ENCODE peak calls at places on chromosomes 4 and X, in five cellular contexts. G is fibroblast of mammary gland, X is esophagus squamous epithelium, A is lung, H is tibial artery. C is an unnamed sample.

GRCh38 chrX:40411350-40412111 is 169.2 kb upstream of the ATP6AP2 start:
- DNase-seq in H (no peak), A (no peak), G (no peak), X (no peak), C (no peak)

GRCh38 chr4:150072906-150073714 is 5.1 kb upstream of the DCLK2 start:
- DNase-seq in G (peak), X (no peak), H (no peak), A (no peak), C (peak)

GRCh38 chr4:116632269-116632668 is 453.1 kb downstream of the TRAM1L1 start:
- DNase-seq in G (no peak), H (no peak), A (no peak), X (no peak), C (no peak)

GRCh38 chr4:2941138-2942036 is 21.8 kb downstream of the NOP14 start:
- DNase-seq in H (peak), G (no peak), A (peak), X (no peak), C (no peak)

GRCh38 chr4:158043971-158044618 is 128.7 kb downstream of the GASK1B start:
- DNase-seq in H (no peak), A (no peak), X (no peak), G (no peak), C (no peak)

GRCh38 chrX:103373581-103373980 is 2.8 kb upstream of the BEX3 start:
- DNase-seq in A (no peak), H (no peak), G (peak), X (no peak), C (no peak)

GRCh38 chr4:6105311-6105911 is 87.2 kb upstream of the C4orf50 start:
- DNase-seq in H (no peak), A (no peak), X (no peak), G (no peak), C (no peak)

GRCh38 chrX:130539721-130540321 is 138.0 kb downstream of the RBMX2 start:
- DNase-seq in A (peak), X (no peak), G (peak), H (peak), C (peak)

GRCh38 chrX:134240209-134240608 is 3.2 kb downstream of the CCDC160 start:
- DNase-seq in G (no peak), X (no peak), H (no peak), A (no peak), C (no peak)

GRCh38 chr4:41361831-41362646 is 105.3 kb downstream of the UCHL1 start:
- DNase-seq in A (no peak), G (no peak), X (no peak), H (no peak), C (no peak)

GRCh38 chr4:38868055-38868965 is 704 bp downstream of the FAM114A1 start:
- DNase-seq in G (peak), A (peak), X (no peak), H (peak), C (peak)

GRCh38 chrX:54920610-54921426 is at the start of gene TRO:
- DNase-seq in X (no peak), G (no peak), A (no peak), H (no peak), C (no peak)

GRCh38 chrX:37455381-37455780 is 106.2 kb downstream of the PRRG1 start:
- DNase-seq in H (no peak), G (no peak), X (no peak), A (no peak), C (no peak)

GRCh38 chr4:182235016-182235415 is 8.2 kb upstream of the TENM3 start:
- DNase-seq in H (no peak), X (no peak), A (no peak), G (no peak), C (no peak)

GRCh38 chr4:17327587-17327986 is 184.3 kb downstream of the QDPR start:
- DNase-seq in H (no peak), G (no peak), X (no peak), A (no peak), C (no peak)

GRCh38 chr4:68176500-68176899 is 46.8 kb upstream of the TMPRSS11F start:
- DNase-seq in X (no peak), H (no peak), A (no peak), G (no peak), C (no peak)

GRCh38 chr4:54363037-54363436 is 133.9 kb downstream of the PDGFRA start:
- DNase-seq in G (no peak), X (no peak), A (no peak), H (no peak), C (no peak)

GRCh38 chr4:4259484-4260100 is 11.6 kb upstream of the TMEM128 start:
- DNase-seq in H (no peak), A (no peak), X (no peak), G (peak), C (no peak)

GRCh38 chr4:151227731-151228130 is 49.2 kb upstream of the PRSS48 start:
- DNase-seq in H (peak), A (peak), G (peak), X (no peak), C (peak)

GRCh38 chrX:127558811-127559210 is 493.4 kb downstream of the ACTRT1 start:
- DNase-seq in X (no peak), G (no peak), A (no peak), H (no peak), C (no peak)

GRCh38 chr4:85824166-85824945 is 349.4 kb downstream of the ARHGAP24 start:
- DNase-seq in G (no peak), H (no peak), A (no peak), X (no peak), C (no peak)

GRCh38 chrX:39175418-39176057 is 374.3 kb downstream of the MID1IP1 start:
- DNase-seq in H (no peak), X (no peak), G (no peak), A (no peak), C (no peak)

GRCh38 chr4:80268936-80269335 is 2.5 kb downstream of the FGF5 start:
- DNase-seq in A (no peak), G (no peak), H (no peak), X (no peak), C (no peak)

GRCh38 chr4:6953751-6954380 is 44.2 kb downstream of the TBC1D14 start:
- DNase-seq in H (peak), G (peak), X (no peak), A (peak), C (peak)

GRCh38 chrX:20382518-20383291 is 116.0 kb upstream of the RPS6KA3 start:
- DNase-seq in A (no peak), H (no peak), G (no peak), X (no peak), C (peak)

GRCh38 chr4:148369919-148370318 is 72.3 kb downstream of the NR3C2 start:
- DNase-seq in H (no peak), A (no peak), G (no peak), X (no peak), C (no peak)

GRCh38 chr4:156799121-156799589 is 172.4 kb downstream of the PDGFC start:
- DNase-seq in G (peak), A (no peak), X (no peak), H (no peak), C (peak)

GRCh38 chr4:96845798-96846197 is 1005.9 kb downstream of the PDHA2 start:
- DNase-seq in G (no peak), A (no peak), X (no peak), H (no peak), C (no peak)

GRCh38 chrX:390459-390858 is 3.8 kb upstream of the PPP2R3B start:
- DNase-seq in G (no peak), H (no peak), X (no peak), A (no peak), C (no peak)

GRCh38 chr4:174279433-174279832 is 4.0 kb downstream of the FBXO8 start:
- DNase-seq in H (no peak), X (no peak), A (no peak), G (no peak), C (no peak)

GRCh38 chr4:99629962-99630554 is 27.6 kb downstream of the C4orf54 start:
- DNase-seq in X (no peak), G (no peak), A (no peak), H (no peak), C (no peak)

GRCh38 chr4:42344260-42344659 is 53.0 kb upstream of the SHISA3 start:
- DNase-seq in X (no peak), G (no peak), A (no peak), H (no peak), C (no peak)

GRCh38 chr4:119841361-119841760 is 212.8 kb upstream of the PDE5A start:
- DNase-seq in A (no peak), X (no peak), G (no peak), H (no peak), C (no peak)

GRCh38 chr4:186190456-186191265 is 706 bp upstream of the CYP4V2 start:
- DNase-seq in H (no peak), A (no peak), X (no peak), G (peak), C (peak)

GRCh38 chr4:7737752-7738457 is 201.8 kb downstream of the AFAP1 start:
- DNase-seq in H (no peak), G (no peak), A (no peak), X (no peak), C (no peak)

GRCh38 chr4:98509641-98510170 is 148.7 kb downstream of the TSPAN5 start:
- DNase-seq in A (no peak), H (no peak), G (peak), X (no peak), C (no peak)

GRCh38 chr4:165293061-165293460 is 34.4 kb upstream of the MSMO1 start:
- DNase-seq in X (no peak), A (no peak), G (peak), H (no peak), C (no peak)

GRCh38 chr4:185171373-185172071 is 28.5 kb downstream of the SLC25A4 start:
- DNase-seq in H (no peak), A (no peak), X (no peak), G (no peak), C (no peak)

GRCh38 chr4:99205104-99205979 is 13.7 kb downstream of the ADH6 start:
- DNase-seq in G (peak), A (no peak), X (no peak), H (peak), C (peak)

GRCh38 chr4:144399927-144400326 is 246.0 kb upstream of the HHIP start:
- DNase-seq in A (no peak), H (no peak), X (no peak), G (peak), C (peak)

GRCh38 chr4:25859429-25860148 is 3.2 kb downstream of the SEL1L3 start:
- DNase-seq in X (no peak), H (no peak), A (no peak), G (no peak), C (no peak)
- TF ChIP-seq CTCF in X (no peak), H (no peak), A (no peak), G (no peak), C (no peak)

GRCh38 chr4:87078987-87079469 is 141.4 kb downstream of the KLHL8 start:
- DNase-seq in G (peak), A (no peak), H (peak), X (no peak), C (peak)
- H3K4me3 ChIP-seq in G (no peak), A (no peak), H (no peak), X (peak), C (no peak)

GRCh38 chrX:48470110-48470832 is at the start of gene SLC38A5:
- DNase-seq in G (no peak), X (no peak), A (no peak), H (no peak), C (no peak)

GRCh38 chrX:48468247-48468671 is 1.8 kb downstream of the SLC38A5 start:
- DNase-seq in H (no peak), A (no peak), G (no peak), X (no peak), C (no peak)

GRCh38 chrX:48470833-48471118 is 716 bp upstream of the SLC38A5 start:
- DNase-seq in X (no peak), H (no peak), A (no peak), G (no peak), C (no peak)

GRCh38 chrX:48467331-48467761 is 2.7 kb downstream of the SLC38A5 start:
- DNase-seq in X (no peak), A (no peak), H (no peak), G (no peak), C (no peak)

DNA sequence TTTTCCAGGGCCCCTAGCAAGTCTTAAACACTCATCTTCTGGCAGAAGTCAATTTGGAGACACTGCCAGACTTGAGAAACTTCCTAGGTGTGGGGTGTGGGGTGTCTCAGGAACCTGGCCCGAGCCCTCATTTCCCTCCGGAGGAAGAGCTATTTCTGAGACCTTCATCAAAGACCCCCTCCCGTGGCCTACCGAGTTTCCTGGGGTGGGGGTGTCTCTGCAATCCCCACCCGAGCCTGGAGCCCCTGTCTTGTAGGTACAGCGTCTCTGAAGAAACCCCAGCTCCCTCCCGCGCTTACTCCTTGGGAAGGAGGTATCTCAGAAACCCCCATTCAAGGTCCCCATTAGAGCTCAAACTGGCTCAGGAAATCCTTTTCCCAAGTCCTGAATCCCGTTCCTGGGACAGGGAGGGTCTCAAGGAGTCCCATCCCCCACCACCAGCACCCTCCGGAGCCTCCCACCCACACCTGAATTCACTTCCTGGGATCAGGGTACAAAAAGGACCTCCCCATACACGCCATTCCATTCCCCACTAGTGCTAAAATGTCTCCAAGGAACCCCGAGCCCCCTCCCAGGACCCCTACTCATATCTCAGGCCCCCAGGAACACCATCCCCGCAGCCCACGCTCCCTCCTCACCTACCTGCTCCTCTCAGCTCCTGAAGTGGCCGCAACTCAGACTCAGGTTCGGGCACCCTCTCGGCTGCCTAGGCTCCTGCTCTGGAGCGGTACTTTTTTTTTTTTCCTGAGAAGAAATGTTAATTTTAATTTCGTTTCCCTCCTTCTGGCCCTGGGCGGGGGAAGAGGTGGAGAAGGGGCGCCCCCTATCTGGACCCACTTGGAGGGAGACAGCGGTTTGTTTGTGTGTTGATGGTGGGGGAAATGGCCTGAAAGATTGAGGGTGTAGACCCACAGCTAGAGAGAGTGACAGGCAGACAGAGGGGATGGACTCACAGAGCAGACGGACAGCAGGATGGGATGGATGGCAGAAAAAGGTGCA is 1.1 kb downstream of the SLC38A5 start:
- DNase-seq in A (no peak), G (no peak), H (no peak), X (no peak), C (no peak)
- TF ChIP-seq CTCF in A (no peak), G (no peak), H (no peak), X (no peak), C (no peak)

GRCh38 chr4:88653371-88653946 is 44.2 kb downstream of the NAP1L5 start:
- DNase-seq in H (no peak), A (no peak), X (no peak), G (no peak), C (no peak)

GRCh38 chr4:88659061-88659889 is 38.4 kb downstream of the NAP1L5 start:
- DNase-seq in G (peak), A (peak), H (peak), X (no peak), C (peak)

GRCh38 chr4:88659890-88660208 is 37.8 kb downstream of the NAP1L5 start:
- DNase-seq in H (no peak), X (no peak), G (no peak), A (no peak), C (no peak)

GRCh38 chr4:88660446-88661294 is 37.0 kb downstream of the NAP1L5 start:
- DNase-seq in A (no peak), X (no peak), H (no peak), G (peak), C (peak)

DNA sequence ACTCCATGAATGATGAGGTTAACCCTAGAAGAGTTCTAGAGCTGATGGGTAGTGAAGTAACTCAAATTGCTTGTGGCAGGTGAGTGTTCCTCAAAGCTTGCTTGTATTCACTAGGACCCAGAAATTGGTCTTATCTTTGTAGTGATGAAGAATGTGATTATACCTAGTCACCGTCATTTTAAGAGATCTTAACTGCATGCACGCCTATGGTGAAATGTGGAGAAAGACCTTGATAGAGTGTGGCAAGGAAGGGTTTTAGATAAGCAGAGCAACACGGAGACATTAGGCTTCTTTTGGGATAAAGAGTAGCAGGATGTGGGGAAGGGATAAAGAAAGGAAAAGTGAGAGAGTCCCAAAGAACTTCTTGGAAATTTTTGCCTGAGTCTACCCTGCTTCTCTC is 42.4 kb downstream of the NAP1L5 start:
- DNase-seq in H (no peak), G (no peak), X (no peak), A (no peak), C (no peak)
- H3K4me3 ChIP-seq in H (no peak), G (no peak), X (no peak), A (no peak), C (no peak)

GRCh38 chrX:142549923-142550322 is 344.8 kb upstream of the MAGEC2 start:
- DNase-seq in G (no peak), H (no peak), X (no peak), A (no peak), C (no peak)
- TF ChIP-seq CTCF in G (no peak), H (no peak), X (no peak), A (no peak), C (no peak)

DNA sequence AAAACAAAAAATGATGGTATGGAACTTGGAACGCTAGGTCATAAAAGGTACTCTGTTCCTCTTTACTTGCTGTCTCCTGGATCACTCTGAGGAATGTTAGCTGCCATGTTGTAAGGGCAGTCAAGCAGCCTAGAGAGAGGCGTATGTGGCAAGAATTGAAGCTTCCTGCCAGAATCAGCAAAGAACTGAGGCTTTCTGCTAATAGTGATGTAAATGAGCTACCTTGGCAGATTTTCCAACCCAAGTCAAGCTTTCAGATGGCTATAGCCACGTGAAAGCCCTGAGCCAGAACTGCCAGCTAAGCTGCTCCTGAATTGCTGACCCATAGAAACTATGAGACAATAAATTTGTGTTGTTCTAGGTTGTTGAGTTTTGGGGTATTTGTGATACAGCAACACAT is 38.7 kb downstream of the AASDH start:
- DNase-seq in A (no peak), H (no peak), G (no peak), X (no peak), C (no peak)
- H3K4me3 ChIP-seq in A (no peak), H (no peak), G (no peak), X (no peak), C (no peak)

GRCh38 chr4:16032871-16033505 is 50.8 kb downstream of the PROM1 start:
- DNase-seq in H (no peak), A (no peak), G (no peak), X (no peak), C (no peak)
- TF ChIP-seq CTCF in H (no peak), A (no peak), G (no peak), X (no peak), C (no peak)

GRCh38 chrX:107537815-107538214 is 88.4 kb downstream of the FRMPD3 start:
- DNase-seq in X (no peak), G (peak), H (no peak), A (no peak), C (peak)
- H3K4me3 ChIP-seq in X (no peak), G (no peak), H (no peak), A (no peak), C (no peak)